ENCODE peak calls at places on chromosomes 1 and 21, in four cellular contexts. One of them, this sample, is unnamed.

GRCh38 chr21:26964379-26964778 is 2.5 kb downstream of the ADAMTS5 start:
- DNase-seq in activated CD8-positive, alpha-beta memory T cell treated with anti-CD3 and anti-CD28 coated beads, Interleukin-2, amount 10 ng/mL, durations not matched to agents 7 days and 5 days: no peak
- DNase-seq in stimulated activated CD4-positive, alpha-beta T cell treated with anti-CD3 and anti-CD28 coated beads, TNF-alpha, amount 100 ng/mL, for 1 hour: no peak
- DNase-seq in astrocyte of the spinal cord: no peak
- DNase-seq in this sample: no peak

GRCh38 chr1:56915960-56916359 is 49.9 kb downstream of the C8B start:
- DNase-seq in stimulated activated CD4-positive, alpha-beta T cell treated with anti-CD3 and anti-CD28 coated beads, TNF-alpha, amount 100 ng/mL, for 1 hour: no peak
- DNase-seq in activated CD8-positive, alpha-beta memory T cell treated with anti-CD3 and anti-CD28 coated beads, Interleukin-2, amount 10 ng/mL, durations not matched to agents 7 days and 5 days: no peak
- DNase-seq in astrocyte of the spinal cord: no peak
- DNase-seq in this sample: no peak

GRCh38 chr1:107196973-107197562 is 56.2 kb downstream of the NTNG1 start:
- DNase-seq in astrocyte of the spinal cord: no peak
- DNase-seq in stimulated activated CD4-positive, alpha-beta T cell treated with anti-CD3 and anti-CD28 coated beads, TNF-alpha, amount 100 ng/mL, for 1 hour: no peak
- DNase-seq in activated CD8-positive, alpha-beta memory T cell treated with anti-CD3 and anti-CD28 coated beads, Interleukin-2, amount 10 ng/mL, durations not matched to agents 7 days and 5 days: peak
- DNase-seq in this sample: peak

GRCh38 chr1:198970919-198971318 is 332.1 kb downstream of the PTPRC start:
- DNase-seq in activated CD8-positive, alpha-beta memory T cell treated with anti-CD3 and anti-CD28 coated beads, Interleukin-2, amount 10 ng/mL, durations not matched to agents 7 days and 5 days: no peak
- DNase-seq in stimulated activated CD4-positive, alpha-beta T cell treated with anti-CD3 and anti-CD28 coated beads, TNF-alpha, amount 100 ng/mL, for 1 hour: no peak
- DNase-seq in astrocyte of the spinal cord: peak
- DNase-seq in this sample: no peak

GRCh38 chr1:229430761-229431269 is 3.1 kb downstream of the ACTA1 start:
- DNase-seq in activated CD8-positive, alpha-beta memory T cell treated with anti-CD3 and anti-CD28 coated beads, Interleukin-2, amount 10 ng/mL, durations not matched to agents 7 days and 5 days: peak
- DNase-seq in stimulated activated CD4-positive, alpha-beta T cell treated with anti-CD3 and anti-CD28 coated beads, TNF-alpha, amount 100 ng/mL, for 1 hour: no peak
- DNase-seq in astrocyte of the spinal cord: peak
- DNase-seq in this sample: no peak

GRCh38 chr1:211200311-211200710 is 58.9 kb upstream of the RCOR3 start:
- DNase-seq in activated CD8-positive, alpha-beta memory T cell treated with anti-CD3 and anti-CD28 coated beads, Interleukin-2, amount 10 ng/mL, durations not matched to agents 7 days and 5 days: no peak
- DNase-seq in stimulated activated CD4-positive, alpha-beta T cell treated with anti-CD3 and anti-CD28 coated beads, TNF-alpha, amount 100 ng/mL, for 1 hour: no peak
- DNase-seq in astrocyte of the spinal cord: no peak
- DNase-seq in this sample: no peak

GRCh38 chr1:17587693-17588047 is 48.2 kb downstream of the ARHGEF10L start:
- DNase-seq in astrocyte of the spinal cord: peak
- DNase-seq in activated CD8-positive, alpha-beta memory T cell treated with anti-CD3 and anti-CD28 coated beads, Interleukin-2, amount 10 ng/mL, durations not matched to agents 7 days and 5 days: no peak
- DNase-seq in stimulated activated CD4-positive, alpha-beta T cell treated with anti-CD3 and anti-CD28 coated beads, TNF-alpha, amount 100 ng/mL, for 1 hour: no peak
- DNase-seq in this sample: no peak

GRCh38 chr21:27425574-27425973 is 458.7 kb upstream of the ADAMTS5 start:
- DNase-seq in stimulated activated CD4-positive, alpha-beta T cell treated with anti-CD3 and anti-CD28 coated beads, TNF-alpha, amount 100 ng/mL, for 1 hour: no peak
- DNase-seq in astrocyte of the spinal cord: peak
- DNase-seq in activated CD8-positive, alpha-beta memory T cell treated with anti-CD3 and anti-CD28 coated beads, Interleukin-2, amount 10 ng/mL, durations not matched to agents 7 days and 5 days: no peak
- DNase-seq in this sample: no peak

GRCh38 chr1:104987210-104987609 is 1237.5 kb downstream of the AMY1C start:
- DNase-seq in astrocyte of the spinal cord: no peak
- DNase-seq in stimulated activated CD4-positive, alpha-beta T cell treated with anti-CD3 and anti-CD28 coated beads, TNF-alpha, amount 100 ng/mL, for 1 hour: no peak
- DNase-seq in activated CD8-positive, alpha-beta memory T cell treated with anti-CD3 and anti-CD28 coated beads, Interleukin-2, amount 10 ng/mL, durations not matched to agents 7 days and 5 days: no peak
- DNase-seq in this sample: no peak

GRCh38 chr21:29376556-29376955 is 77.8 kb downstream of the BACH1 start:
- DNase-seq in stimulated activated CD4-positive, alpha-beta T cell treated with anti-CD3 and anti-CD28 coated beads, TNF-alpha, amount 100 ng/mL, for 1 hour: peak
- DNase-seq in activated CD8-positive, alpha-beta memory T cell treated with anti-CD3 and anti-CD28 coated beads, Interleukin-2, amount 10 ng/mL, durations not matched to agents 7 days and 5 days: peak
- DNase-seq in astrocyte of the spinal cord: no peak
- DNase-seq in this sample: peak

GRCh38 chr21:42942244-42942643 is 16.8 kb upstream of the ERVH48-1 start:
- DNase-seq in astrocyte of the spinal cord: no peak
- DNase-seq in stimulated activated CD4-positive, alpha-beta T cell treated with anti-CD3 and anti-CD28 coated beads, TNF-alpha, amount 100 ng/mL, for 1 hour: no peak
- DNase-seq in activated CD8-positive, alpha-beta memory T cell treated with anti-CD3 and anti-CD28 coated beads, Interleukin-2, amount 10 ng/mL, durations not matched to agents 7 days and 5 days: no peak
- DNase-seq in this sample: no peak

GRCh38 chr21:33899199-33899598 is 16.4 kb downstream of the ATP5PO start:
- DNase-seq in stimulated activated CD4-positive, alpha-beta T cell treated with anti-CD3 and anti-CD28 coated beads, TNF-alpha, amount 100 ng/mL, for 1 hour: no peak
- DNase-seq in astrocyte of the spinal cord: peak
- DNase-seq in activated CD8-positive, alpha-beta memory T cell treated with anti-CD3 and anti-CD28 coated beads, Interleukin-2, amount 10 ng/mL, durations not matched to agents 7 days and 5 days: no peak
- DNase-seq in this sample: no peak

GRCh38 chr21:35561076-35561475 is 499.2 kb downstream of the SETD4 start:
- DNase-seq in stimulated activated CD4-positive, alpha-beta T cell treated with anti-CD3 and anti-CD28 coated beads, TNF-alpha, amount 100 ng/mL, for 1 hour: no peak
- DNase-seq in astrocyte of the spinal cord: peak
- DNase-seq in activated CD8-positive, alpha-beta memory T cell treated with anti-CD3 and anti-CD28 coated beads, Interleukin-2, amount 10 ng/mL, durations not matched to agents 7 days and 5 days: no peak
- DNase-seq in this sample: no peak

GRCh38 chr1:245860681-245861552 is 646.2 kb downstream of the SMYD3 start:
- DNase-seq in stimulated activated CD4-positive, alpha-beta T cell treated with anti-CD3 and anti-CD28 coated beads, TNF-alpha, amount 100 ng/mL, for 1 hour: no peak
- DNase-seq in activated CD8-positive, alpha-beta memory T cell treated with anti-CD3 and anti-CD28 coated beads, Interleukin-2, amount 10 ng/mL, durations not matched to agents 7 days and 5 days: no peak
- DNase-seq in astrocyte of the spinal cord: peak
- DNase-seq in this sample: no peak

GRCh38 chr21:34035619-34036354 is 37.6 kb upstream of the MRPS6 start:
- DNase-seq in astrocyte of the spinal cord: no peak
- DNase-seq in stimulated activated CD4-positive, alpha-beta T cell treated with anti-CD3 and anti-CD28 coated beads, TNF-alpha, amount 100 ng/mL, for 1 hour: no peak
- DNase-seq in activated CD8-positive, alpha-beta memory T cell treated with anti-CD3 and anti-CD28 coated beads, Interleukin-2, amount 10 ng/mL, durations not matched to agents 7 days and 5 days: no peak
- DNase-seq in this sample: no peak

GRCh38 chr1:59057211-59057694 is 239.6 kb upstream of the FGGY start:
- DNase-seq in astrocyte of the spinal cord: peak
- DNase-seq in stimulated activated CD4-positive, alpha-beta T cell treated with anti-CD3 and anti-CD28 coated beads, TNF-alpha, amount 100 ng/mL, for 1 hour: no peak
- DNase-seq in activated CD8-positive, alpha-beta memory T cell treated with anti-CD3 and anti-CD28 coated beads, Interleukin-2, amount 10 ng/mL, durations not matched to agents 7 days and 5 days: no peak
- DNase-seq in this sample: peak

GRCh38 chr1:167404908-167405307 is 113.4 kb downstream of the CD247 start:
- DNase-seq in astrocyte of the spinal cord: no peak
- DNase-seq in stimulated activated CD4-positive, alpha-beta T cell treated with anti-CD3 and anti-CD28 coated beads, TNF-alpha, amount 100 ng/mL, for 1 hour: no peak
- DNase-seq in activated CD8-positive, alpha-beta memory T cell treated with anti-CD3 and anti-CD28 coated beads, Interleukin-2, amount 10 ng/mL, durations not matched to agents 7 days and 5 days: no peak
- DNase-seq in this sample: no peak

GRCh38 chr21:38506606-38507331 is 8.5 kb upstream of the ERG start:
- DNase-seq in stimulated activated CD4-positive, alpha-beta T cell treated with anti-CD3 and anti-CD28 coated beads, TNF-alpha, amount 100 ng/mL, for 1 hour: no peak
- DNase-seq in astrocyte of the spinal cord: no peak
- DNase-seq in activated CD8-positive, alpha-beta memory T cell treated with anti-CD3 and anti-CD28 coated beads, Interleukin-2, amount 10 ng/mL, durations not matched to agents 7 days and 5 days: no peak
- DNase-seq in this sample: no peak

GRCh38 chr1:30525980-30526651 is 197.3 kb downstream of the MATN1 start:
- DNase-seq in astrocyte of the spinal cord: peak
- DNase-seq in activated CD8-positive, alpha-beta memory T cell treated with anti-CD3 and anti-CD28 coated beads, Interleukin-2, amount 10 ng/mL, durations not matched to agents 7 days and 5 days: no peak
- DNase-seq in stimulated activated CD4-positive, alpha-beta T cell treated with anti-CD3 and anti-CD28 coated beads, TNF-alpha, amount 100 ng/mL, for 1 hour: no peak
- DNase-seq in this sample: no peak

GRCh38 chr21:45299864-45300785 is 12.4 kb upstream of the POFUT2 start:
- DNase-seq in activated CD8-positive, alpha-beta memory T cell treated with anti-CD3 and anti-CD28 coated beads, Interleukin-2, amount 10 ng/mL, durations not matched to agents 7 days and 5 days: no peak
- DNase-seq in stimulated activated CD4-positive, alpha-beta T cell treated with anti-CD3 and anti-CD28 coated beads, TNF-alpha, amount 100 ng/mL, for 1 hour: no peak
- DNase-seq in astrocyte of the spinal cord: peak
- DNase-seq in this sample: no peak

GRCh38 chr1:87045757-87046422 is 131.5 kb downstream of the HS2ST1 start:
- DNase-seq in astrocyte of the spinal cord: no peak
- DNase-seq in stimulated activated CD4-positive, alpha-beta T cell treated with anti-CD3 and anti-CD28 coated beads, TNF-alpha, amount 100 ng/mL, for 1 hour: no peak
- DNase-seq in activated CD8-positive, alpha-beta memory T cell treated with anti-CD3 and anti-CD28 coated beads, Interleukin-2, amount 10 ng/mL, durations not matched to agents 7 days and 5 days: peak
- DNase-seq in this sample: no peak

GRCh38 chr1:202858789-202859414 is 30.0 kb downstream of the RABIF start:
- DNase-seq in astrocyte of the spinal cord: no peak
- DNase-seq in activated CD8-positive, alpha-beta memory T cell treated with anti-CD3 and anti-CD28 coated beads, Interleukin-2, amount 10 ng/mL, durations not matched to agents 7 days and 5 days: no peak
- DNase-seq in stimulated activated CD4-positive, alpha-beta T cell treated with anti-CD3 and anti-CD28 coated beads, TNF-alpha, amount 100 ng/mL, for 1 hour: no peak
- DNase-seq in this sample: no peak

GRCh38 chr21:27321791-27322190 is 354.9 kb upstream of the ADAMTS5 start:
- DNase-seq in activated CD8-positive, alpha-beta memory T cell treated with anti-CD3 and anti-CD28 coated beads, Interleukin-2, amount 10 ng/mL, durations not matched to agents 7 days and 5 days: no peak
- DNase-seq in astrocyte of the spinal cord: no peak
- DNase-seq in stimulated activated CD4-positive, alpha-beta T cell treated with anti-CD3 and anti-CD28 coated beads, TNF-alpha, amount 100 ng/mL, for 1 hour: no peak
- DNase-seq in this sample: no peak

GRCh38 chr1:50968884-50969610 is 998 bp upstream of the CDKN2C start:
- DNase-seq in stimulated activated CD4-positive, alpha-beta T cell treated with anti-CD3 and anti-CD28 coated beads, TNF-alpha, amount 100 ng/mL, for 1 hour: peak
- DNase-seq in astrocyte of the spinal cord: peak
- DNase-seq in activated CD8-positive, alpha-beta memory T cell treated with anti-CD3 and anti-CD28 coated beads, Interleukin-2, amount 10 ng/mL, durations not matched to agents 7 days and 5 days: peak
- DNase-seq in this sample: peak

GRCh38 chr1:82515650-82516049 is 714.9 kb downstream of the ADGRL2 start:
- DNase-seq in astrocyte of the spinal cord: no peak
- DNase-seq in activated CD8-positive, alpha-beta memory T cell treated with anti-CD3 and anti-CD28 coated beads, Interleukin-2, amount 10 ng/mL, durations not matched to agents 7 days and 5 days: no peak
- DNase-seq in stimulated activated CD4-positive, alpha-beta T cell treated with anti-CD3 and anti-CD28 coated beads, TNF-alpha, amount 100 ng/mL, for 1 hour: no peak
- DNase-seq in this sample: no peak

GRCh38 chr1:47219001-47219400 is 13.0 kb downstream of the TAL1 start:
- DNase-seq in stimulated activated CD4-positive, alpha-beta T cell treated with anti-CD3 and anti-CD28 coated beads, TNF-alpha, amount 100 ng/mL, for 1 hour: no peak
- DNase-seq in astrocyte of the spinal cord: no peak
- DNase-seq in activated CD8-positive, alpha-beta memory T cell treated with anti-CD3 and anti-CD28 coated beads, Interleukin-2, amount 10 ng/mL, durations not matched to agents 7 days and 5 days: no peak
- DNase-seq in this sample: no peak

GRCh38 chr1:92575123-92575522 is 88.4 kb upstream of the GFI1 start:
- DNase-seq in activated CD8-positive, alpha-beta memory T cell treated with anti-CD3 and anti-CD28 coated beads, Interleukin-2, amount 10 ng/mL, durations not matched to agents 7 days and 5 days: no peak
- DNase-seq in astrocyte of the spinal cord: no peak
- DNase-seq in stimulated activated CD4-positive, alpha-beta T cell treated with anti-CD3 and anti-CD28 coated beads, TNF-alpha, amount 100 ng/mL, for 1 hour: no peak
- DNase-seq in this sample: no peak

GRCh38 chr1:162390396-162391185 is 9.1 kb downstream of the C1orf226 start:
- DNase-seq in stimulated activated CD4-positive, alpha-beta T cell treated with anti-CD3 and anti-CD28 coated beads, TNF-alpha, amount 100 ng/mL, for 1 hour: no peak
- DNase-seq in astrocyte of the spinal cord: no peak
- DNase-seq in activated CD8-positive, alpha-beta memory T cell treated with anti-CD3 and anti-CD28 coated beads, Interleukin-2, amount 10 ng/mL, durations not matched to agents 7 days and 5 days: no peak
- DNase-seq in this sample: no peak

GRCh38 chr1:243482237-243483022 is 226.6 kb downstream of the SDCCAG8 start:
- DNase-seq in astrocyte of the spinal cord: peak
- DNase-seq in stimulated activated CD4-positive, alpha-beta T cell treated with anti-CD3 and anti-CD28 coated beads, TNF-alpha, amount 100 ng/mL, for 1 hour: no peak
- DNase-seq in activated CD8-positive, alpha-beta memory T cell treated with anti-CD3 and anti-CD28 coated beads, Interleukin-2, amount 10 ng/mL, durations not matched to agents 7 days and 5 days: peak
- DNase-seq in this sample: no peak

GRCh38 chr1:21672478-21673276 is 3.5 kb upstream of the RAP1GAP start:
- DNase-seq in astrocyte of the spinal cord: no peak
- DNase-seq in stimulated activated CD4-positive, alpha-beta T cell treated with anti-CD3 and anti-CD28 coated beads, TNF-alpha, amount 100 ng/mL, for 1 hour: no peak
- DNase-seq in activated CD8-positive, alpha-beta memory T cell treated with anti-CD3 and anti-CD28 coated beads, Interleukin-2, amount 10 ng/mL, durations not matched to agents 7 days and 5 days: no peak
- DNase-seq in this sample: no peak

GRCh38 chr1:180527270-180527669 is 24.9 kb upstream of the ACBD6 start:
- DNase-seq in stimulated activated CD4-positive, alpha-beta T cell treated with anti-CD3 and anti-CD28 coated beads, TNF-alpha, amount 100 ng/mL, for 1 hour: no peak
- DNase-seq in astrocyte of the spinal cord: peak
- DNase-seq in activated CD8-positive, alpha-beta memory T cell treated with anti-CD3 and anti-CD28 coated beads, Interleukin-2, amount 10 ng/mL, durations not matched to agents 7 days and 5 days: no peak
- DNase-seq in this sample: no peak

GRCh38 chr1:231966983-231967382 is 340.4 kb downstream of the DISC1 start:
- DNase-seq in activated CD8-positive, alpha-beta memory T cell treated with anti-CD3 and anti-CD28 coated beads, Interleukin-2, amount 10 ng/mL, durations not matched to agents 7 days and 5 days: no peak
- DNase-seq in astrocyte of the spinal cord: no peak
- DNase-seq in stimulated activated CD4-positive, alpha-beta T cell treated with anti-CD3 and anti-CD28 coated beads, TNF-alpha, amount 100 ng/mL, for 1 hour: no peak
- DNase-seq in this sample: no peak